ENCODE peak calls at places on chromosomes 12 and 14, in eight cellular contexts. S is Calu3; B is astrocyte of the spinal cord; C is stimulated activated naive CD4-positive, alpha-beta T cell; Z is NCI-H748 treated with DMSO at 0.1 percent for 48 hours; R is GM04504; N is thyroid gland; M is right lobe of liver. H is an unnamed sample.

GRCh38 chr14:23438130-23438893 is 2.9 kb upstream of the MYH7 start:
- DNase-seq in S (no peak), B (no peak), C (no peak), Z (no peak), R (no peak), N (no peak), M (no peak), H (no peak)

GRCh38 chr14:26597136-26598080 is at the start of gene NOVA1:
- DNase-seq in S (no peak), B (peak), C (no peak), Z (peak), R (no peak), N (peak), M (peak), H (peak)

GRCh38 chr12:87274594-87275245 is 754.5 kb downstream of the C12orf50 start:
- DNase-seq in S (peak), B (peak), C (no peak), Z (no peak), R (no peak), N (no peak), M (no peak), H (no peak)

GRCh38 chr14:36161781-36162180 is 14.7 kb downstream of the PTCSC3 start:
- DNase-seq in S (peak), B (no peak), C (no peak), Z (no peak), R (no peak), N (no peak), M (no peak), H (peak)

GRCh38 chr14:24052656-24053547 is 1.1 kb downstream of the CARMIL3 start:
- DNase-seq in S (no peak), B (no peak), C (no peak), Z (no peak), R (no peak), N (no peak), M (no peak), H (peak)

GRCh38 chr14:95426116-95426475 is 90.4 kb downstream of the SYNE3 start:
- DNase-seq in S (no peak), B (no peak), C (no peak), Z (no peak), R (no peak), N (no peak), M (no peak), H (no peak)

GRCh38 chr14:22977684-22978486 is 4.5 kb downstream of the AJUBA start:
- DNase-seq in S (peak), B (peak), C (no peak), Z (no peak), R (no peak), N (peak), M (peak), H (peak)

GRCh38 chr14:57938533-57938932 is 72.6 kb upstream of the SLC35F4 start:
- DNase-seq in S (no peak), B (no peak), C (no peak), Z (no peak), R (no peak), N (no peak), M (no peak), H (no peak)

GRCh38 chr12:93079976-93080375 is 150.9 kb upstream of the EEA1 start:
- DNase-seq in S (no peak), B (no peak), C (no peak), Z (no peak), R (no peak), N (no peak), M (no peak), H (no peak)

GRCh38 chr14:53796734-53797133 is 159.9 kb downstream of the BMP4 start:
- DNase-seq in S (no peak), B (no peak), C (no peak), Z (no peak), R (no peak), N (no peak), M (no peak), H (peak)

GRCh38 chr12:18798445-18799139 is 60.7 kb downstream of the CAPZA3 start:
- DNase-seq in S (peak), B (peak), C (no peak), Z (no peak), R (no peak), N (no peak), M (no peak), H (no peak)

GRCh38 chr12:129550353-129550752 is 353.5 kb downstream of the TMEM132D start:
- DNase-seq in S (no peak), B (no peak), C (no peak), Z (peak), R (no peak), N (peak), M (no peak), H (peak)

GRCh38 chr14:19917955-19918518 is 2.4 kb upstream of the OR4K5 start:
- DNase-seq in S (no peak), B (no peak), C (no peak), Z (no peak), R (no peak), N (no peak), M (no peak), H (no peak)

GRCh38 chr12:115313929-115314328 is 630.0 kb upstream of the TBX3 start:
- DNase-seq in S (no peak), B (peak), C (no peak), Z (no peak), R (peak), N (no peak), M (no peak), H (no peak)

GRCh38 chr12:128790221-128790620 is 33.5 kb downstream of the SLC15A4 start:
- DNase-seq in S (no peak), B (no peak), C (no peak), Z (no peak), R (no peak), N (no peak), M (no peak), H (no peak)

GRCh38 chr14:74062809-74063150 is 21.5 kb downstream of the ALDH6A1 start:
- DNase-seq in S (no peak), B (no peak), C (no peak), Z (no peak), R (no peak), N (no peak), M (no peak), H (no peak)

GRCh38 chr14:35257809-35258208 is 34.4 kb upstream of the PSMA6 start:
- DNase-seq in S (no peak), B (no peak), C (no peak), Z (no peak), R (no peak), N (no peak), M (no peak), H (no peak)

GRCh38 chr12:22321620-22322019 is 12.9 kb downstream of the ST8SIA1 start:
- DNase-seq in S (no peak), B (peak), C (no peak), Z (no peak), R (no peak), N (no peak), M (no peak), H (no peak)

GRCh38 chr12:109617496-109617895 is 43.9 kb downstream of the MVK start:
- DNase-seq in S (no peak), B (no peak), C (no peak), Z (no peak), R (no peak), N (no peak), M (no peak), H (no peak)

GRCh38 chr14:77097689-77098469 is at the start of gene CIPC:
- DNase-seq in S (peak), B (peak), C (peak), Z (peak), R (peak), N (peak), M (peak), H (peak)

GRCh38 chr12:57278465-57279453 is 27.8 kb upstream of the STAC3 start:
- DNase-seq in S (no peak), B (no peak), C (no peak), Z (no peak), R (no peak), N (no peak), M (no peak), H (no peak)

GRCh38 chr14:105059035-105059916 is 6.0 kb downstream of the GPR132 start:
- DNase-seq in S (no peak), B (no peak), C (peak), Z (no peak), R (no peak), N (peak), M (no peak), H (no peak)

GRCh38 chr12:104682790-104683279 is 226.1 kb downstream of the CHST11 start:
- DNase-seq in S (no peak), B (no peak), C (peak), Z (no peak), R (no peak), N (no peak), M (no peak), H (no peak)

GRCh38 chr14:25048170-25049126 is 1.5 kb downstream of the STXBP6 start:
- DNase-seq in S (no peak), B (peak), C (no peak), Z (no peak), R (no peak), N (peak), M (no peak), H (peak)

GRCh38 chr12:70842942-70843341 is 77.6 kb downstream of the PTPRR start:
- DNase-seq in S (no peak), B (no peak), C (no peak), Z (no peak), R (no peak), N (no peak), M (no peak), H (no peak)

H was measured in colonic mucosa.